ENCODE peak calls at places on chromosomes 3 and 15, in nine cellular contexts. C is PC-3, H is GM23248, I is HCT116, L is neural progenitor cell, R is GM23338, K is OCI-LY7, M is MM.1S, E is SK-N-SH. D is an unnamed sample.

GRCh38 chr3:138361561-138361971 is 13.2 kb downstream of the MRAS start:
- DNase-seq in H (no peak), M (no peak), K (no peak), I (no peak), R (no peak), C (no peak), E (no peak), L (no peak), D (no peak)

GRCh38 chr3:33170531-33170930 is 48.1 kb downstream of the SUSD5 start:
- DNase-seq in K (no peak), R (no peak), L (no peak), C (no peak), I (no peak), H (no peak), M (no peak), E (no peak), D (no peak)

GRCh38 chr3:183555541-183556081 is at the start of gene KLHL6:
- DNase-seq in K (peak), H (no peak), L (no peak), R (no peak), E (no peak), C (no peak), M (peak), I (no peak), D (no peak)

GRCh38 chr3:151091685-151092352 is 6.4 kb downstream of the MED12L start:
- DNase-seq in K (no peak), M (no peak), R (no peak), H (peak), I (no peak), C (peak), E (no peak), L (no peak), D (no peak)

GRCh38 chr3:51977449-51978142 is 2.7 kb downstream of the ABHD14A start:
- DNase-seq in E (no peak), K (peak), R (no peak), H (no peak), I (no peak), M (no peak), L (no peak), C (no peak), D (no peak)

GRCh38 chr3:123733805-123734526 is 149.1 kb upstream of the HACD2 start:
- DNase-seq in K (no peak), E (no peak), I (no peak), M (no peak), H (peak), C (peak), R (no peak), L (no peak), D (no peak)

GRCh38 chr3:81995334-81995733 is 233.9 kb upstream of the GBE1 start:
- DNase-seq in C (peak), M (no peak), E (no peak), H (no peak), I (no peak), K (no peak), R (peak), L (no peak), D (no peak)

GRCh38 chr15:41944313-41944940 is 27.9 kb downstream of the EHD4 start:
- DNase-seq in R (no peak), C (peak), E (no peak), H (peak), M (no peak), K (no peak), L (peak), I (peak), D (peak)

GRCh38 chr3:123880998-123881561 is 3.1 kb downstream of the MYLK start:
- DNase-seq in C (peak), K (no peak), L (peak), E (peak), M (no peak), R (peak), I (peak), H (peak), D (peak)

GRCh38 chr3:115819785-115820384 is 196.6 kb downstream of the GAP43 start:
- DNase-seq in H (peak), C (peak), I (peak), R (peak), M (peak), K (peak), L (peak), E (peak), D (peak)

DNA sequence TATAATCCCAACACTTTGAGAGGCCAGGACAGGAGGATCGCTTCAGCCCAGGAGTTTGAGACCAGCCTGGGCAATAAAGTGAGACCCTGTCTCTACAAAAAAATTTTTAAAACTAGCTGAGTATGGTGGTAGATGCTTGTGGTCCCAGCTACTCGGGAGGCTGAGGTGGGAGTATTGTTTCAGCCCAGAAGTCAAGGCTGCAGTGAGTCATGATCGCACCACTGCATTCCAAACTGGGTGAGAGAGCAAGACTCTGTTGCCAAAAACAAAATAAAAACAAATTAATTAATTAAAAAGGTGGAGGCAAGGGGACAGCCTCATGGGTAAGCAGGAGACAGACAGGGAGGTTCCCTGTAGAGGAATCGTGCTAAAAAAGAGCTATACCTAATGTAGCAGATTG is 12.6 kb downstream of the HAPLN3 start:
- DNase-seq in H (peak), K (no peak), I (no peak), M (no peak), E (no peak), L (no peak), R (no peak), C (peak), D (no peak)
- TF ChIP-seq EZH2phosphoT487 in H (no peak), K (no peak), I (no peak), M (no peak), E (no peak), L (no peak), R (no peak), C (no peak), D (no peak)

GRCh38 chr3:12759097-12759679 is at the start of gene TMEM40:
- DNase-seq in M (no peak), E (no peak), L (no peak), R (peak), I (peak), C (peak), H (no peak), K (no peak), D (peak)

GRCh38 chr3:12756185-12756584 is 2.9 kb downstream of the TMEM40 start:
- DNase-seq in I (no peak), M (no peak), L (no peak), H (no peak), K (no peak), E (no peak), R (no peak), C (no peak), D (no peak)

GRCh38 chr3:12756635-12757034 is 2.4 kb downstream of the TMEM40 start:
- DNase-seq in K (no peak), R (no peak), E (no peak), I (no peak), M (no peak), L (no peak), H (no peak), C (no peak), D (no peak)

GRCh38 chr3:12758025-12758830 is 831 bp downstream of the TMEM40 start:
- DNase-seq in E (no peak), M (peak), I (no peak), H (peak), L (no peak), K (no peak), R (peak), C (peak), D (peak)

DNA sequence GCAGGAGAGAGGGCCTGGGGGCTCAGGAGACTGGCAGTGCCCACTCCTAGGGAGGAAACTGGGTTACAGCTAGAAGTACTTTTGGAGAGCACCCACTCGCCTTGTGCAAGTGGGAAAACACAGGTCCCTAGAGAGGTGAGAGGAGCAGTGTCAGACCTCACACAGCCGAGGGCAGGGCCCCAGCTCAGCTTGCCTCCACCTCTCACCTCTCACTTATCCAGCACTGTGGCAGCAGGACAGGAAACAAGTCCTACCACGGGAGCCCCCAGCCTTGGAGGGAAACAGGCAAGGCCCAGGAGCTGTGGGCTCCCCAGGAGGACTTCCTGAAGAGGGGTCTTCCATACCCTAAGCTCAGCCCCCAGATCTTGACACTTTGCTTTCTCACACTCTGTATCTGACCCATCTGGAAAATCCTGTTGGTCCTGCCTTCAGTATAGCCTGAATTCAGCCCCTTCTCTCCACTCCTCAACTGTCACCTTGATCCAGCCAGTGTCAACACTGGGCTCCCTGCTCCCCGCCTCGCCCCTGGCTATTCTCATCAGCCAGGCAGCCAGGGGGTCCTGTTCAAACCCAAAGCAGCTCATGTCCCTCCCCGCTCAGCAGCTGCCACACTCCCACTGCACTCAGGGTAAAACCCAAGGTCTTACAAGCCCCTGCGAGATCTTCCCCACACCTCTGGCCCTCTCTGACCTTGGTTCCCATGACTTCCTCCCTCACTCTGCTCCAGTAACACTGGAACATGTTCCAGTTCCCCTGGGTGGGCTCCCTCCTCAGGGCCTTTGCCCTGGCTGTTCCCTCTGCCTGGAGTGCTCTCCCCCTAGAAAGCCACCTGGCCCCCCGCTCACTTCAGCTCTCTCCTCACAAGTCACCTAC is 870 bp upstream of the TMEM40 start:
- DNase-seq in E (no peak), C (peak), I (no peak), R (no peak), H (no peak), L (no peak), M (no peak), K (no peak), D (no peak)
- TF ChIP-seq EZH2phosphoT487 in E (no peak), C (no peak), I (no peak), R (no peak), H (no peak), L (no peak), M (no peak), K (no peak), D (no peak)

GRCh38 chr3:104176706-104177105 is 1190.0 kb upstream of the ALCAM start:
- DNase-seq in M (no peak), I (no peak), K (no peak), H (no peak), E (no peak), L (no peak), R (no peak), C (peak), D (no peak)

GRCh38 chr3:104178695-104179094 is 1188.0 kb upstream of the ALCAM start:
- DNase-seq in M (no peak), E (no peak), L (no peak), I (no peak), R (no peak), H (peak), K (no peak), C (no peak), D (no peak)

DNA sequence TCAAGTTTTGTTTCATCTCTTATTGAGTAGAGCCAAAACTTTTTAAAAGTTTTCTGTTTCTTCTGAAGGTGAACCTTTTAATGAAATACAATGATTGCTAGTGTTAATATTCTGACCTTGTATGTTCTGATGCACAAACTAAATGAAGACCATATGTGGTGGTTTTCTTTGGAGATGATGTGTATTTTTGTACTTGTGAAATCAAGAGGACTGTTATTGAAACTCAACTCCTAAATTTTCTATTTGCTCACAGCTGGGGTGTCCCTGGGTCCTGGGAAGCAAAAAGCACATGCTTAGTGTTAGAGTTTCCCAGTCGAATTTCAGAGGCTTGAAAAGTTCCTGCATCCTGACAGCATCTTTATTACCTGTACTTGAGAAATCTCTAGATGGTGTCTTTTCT is 1185.8 kb upstream of the ALCAM start:
- DNase-seq in E (no peak), M (no peak), K (no peak), C (no peak), L (no peak), I (no peak), R (no peak), H (peak), D (no peak)
- TF ChIP-seq EZH2phosphoT487 in E (no peak), M (no peak), K (no peak), C (no peak), L (no peak), I (no peak), R (no peak), H (no peak), D (no peak)

GRCh38 chr15:25784876-25785642 is 78.1 kb downstream of the ATP10A start:
- DNase-seq in H (peak), L (no peak), E (no peak), I (no peak), C (no peak), K (no peak), R (no peak), M (no peak), D (no peak)

GRCh38 chr15:25785643-25786029 is 77.5 kb downstream of the ATP10A start:
- DNase-seq in C (no peak), L (no peak), M (no peak), R (no peak), H (no peak), K (no peak), E (no peak), I (no peak), D (no peak)

GRCh38 chr15:25784141-25784540 is 79.0 kb downstream of the ATP10A start:
- DNase-seq in L (no peak), C (no peak), E (no peak), K (no peak), R (no peak), M (no peak), H (peak), I (no peak), D (no peak)

GRCh38 chr15:25783134-25783533 is 80.0 kb downstream of the ATP10A start:
- DNase-seq in E (no peak), L (no peak), R (no peak), I (no peak), H (no peak), M (no peak), K (no peak), C (no peak), D (no peak)

DNA sequence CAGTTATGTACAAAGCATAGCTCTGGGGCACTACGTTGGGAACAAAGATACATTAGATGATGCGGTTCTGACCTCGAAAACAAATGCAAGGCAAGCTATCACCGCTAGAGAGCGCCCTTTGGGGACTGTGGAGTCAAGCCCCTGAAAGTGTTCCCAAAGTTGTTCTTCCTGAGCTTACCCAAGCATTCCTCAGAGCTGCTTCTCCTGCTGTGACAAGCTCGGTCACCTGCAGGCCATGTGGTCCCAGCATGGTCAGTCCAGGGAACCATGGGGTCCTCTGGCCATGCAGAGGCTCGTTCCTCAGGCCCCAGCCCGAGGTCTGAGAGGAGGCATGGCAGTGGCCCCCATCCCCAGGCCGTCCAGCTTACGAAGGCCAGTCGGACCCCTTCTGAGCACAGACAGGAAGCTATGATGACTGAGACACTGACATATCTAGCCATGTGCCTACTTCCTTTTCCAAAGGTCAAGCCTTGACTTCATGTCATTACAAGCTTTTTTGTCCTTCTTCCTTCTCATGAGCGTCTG is 79.5 kb downstream of the ATP10A start:
- DNase-seq in R (peak), H (peak), M (no peak), L (peak), E (no peak), I (no peak), C (peak), K (peak), D (no peak)
- TF ChIP-seq EZH2phosphoT487 in R (no peak), H (no peak), M (no peak), L (no peak), E (no peak), I (no peak), C (no peak), K (no peak), D (no peak)

GRCh38 chr3:134460965-134461364 is 24.8 kb downstream of the ANAPC13 start:
- DNase-seq in I (no peak), H (peak), M (no peak), K (no peak), E (no peak), C (peak), R (no peak), L (no peak), D (no peak)
- TF ChIP-seq EZH2phosphoT487 in I (no peak), H (no peak), M (no peak), K (no peak), E (no peak), C (no peak), R (no peak), L (no peak), D (no peak)

GRCh38 chr3:175129126-175129525 is 270.0 kb downstream of the NAALADL2 start:
- DNase-seq in K (no peak), L (no peak), E (no peak), C (peak), R (no peak), H (peak), I (no peak), M (no peak), D (no peak)
- TF ChIP-seq EZH2phosphoT487 in K (no peak), L (no peak), E (no peak), C (no peak), R (no peak), H (no peak), I (no peak), M (no peak), D (no peak)